ENCODE peak calls at places on chromosomes 12 and 14, in seven cellular contexts. T, K, Q, G, S, O and E are unnamed samples.
A peak's percentile ranks its signal among the peaks of the same experiment; 100 is the strongest.

GRCh38 chr12:95998611-95999300 is 2.6 kb upstream of the HAL start:
- DNase-seq in K (peak; percentile 24), T (no peak), S (no peak), O (peak; percentile 84), Q (peak; percentile 77), G (peak; percentile 67), E (peak; percentile 45)

GRCh38 chr12:100399095-100399494 is 42.2 kb downstream of the SLC17A8 start:
- DNase-seq in Q (no peak), O (no peak), K (no peak), S (no peak), T (no peak), G (no peak), E (no peak)

GRCh38 chr12:123391546-123392343 is 7.8 kb downstream of the KMT5A start:
- DNase-seq in T (no peak), Q (no peak), G (no peak), O (no peak), S (no peak), K (no peak), E (no peak)

GRCh38 chr12:25377475-25378179 is 126.9 kb upstream of the KRAS start:
- DNase-seq in K (no peak), G (peak; percentile 80), O (peak; percentile 14), Q (no peak), T (no peak), S (no peak), E (no peak)

GRCh38 chr14:99432491-99432890 is 48.2 kb downstream of the SETD3 start:
- DNase-seq in O (no peak), K (no peak), G (no peak), Q (peak; percentile 56), T (no peak), S (no peak), E (no peak)

GRCh38 chr14:77599894-77600293 is 16.5 kb downstream of the SPTLC2 start:
- DNase-seq in K (no peak), Q (no peak), S (no peak), G (no peak), O (no peak), T (no peak), E (no peak)

GRCh38 chr14:38171197-38171596 is 36.5 kb upstream of the SSTR1 start:
- DNase-seq in S (no peak), K (no peak), T (no peak), Q (no peak), O (no peak), G (no peak), E (no peak)

GRCh38 chr12:108637631-108638030 is 3.9 kb upstream of the SELPLG start:
- DNase-seq in S (no peak), Q (no peak), T (no peak), O (no peak), G (no peak), K (no peak), E (no peak)

GRCh38 chr14:93970967-93971634 is 5.3 kb downstream of the ASB2 start:
- DNase-seq in G (peak; percentile 13), T (no peak), Q (no peak), S (peak; percentile 75), K (no peak), O (no peak), E (no peak)

GRCh38 chr14:29317423-29317822 is 550.8 kb downstream of the FOXG1 start:
- DNase-seq in G (no peak), Q (no peak), K (no peak), O (no peak), T (no peak), S (no peak), E (no peak)

GRCh38 chr12:51442324-51442723 is 17.7 kb downstream of the SLC4A8 start:
- DNase-seq in T (no peak), O (peak; percentile 49), K (no peak), Q (no peak), G (no peak), S (no peak), E (no peak)

GRCh38 chr14:76891436-76891835 is 65.2 kb downstream of the LRRC74A start:
- DNase-seq in K (no peak), O (no peak), G (no peak), S (no peak), T (no peak), Q (no peak), E (no peak)

GRCh38 chr14:37122288-37122687 is 50.1 kb downstream of the SLC25A21 start:
- DNase-seq in Q (no peak), T (no peak), G (no peak), O (peak; percentile 6), S (no peak), K (no peak), E (no peak)
- H3K27ac ChIP-seq in Q (no peak overlapping the region), T (peak overlapping the region; percentile 48), G (no peak overlapping the region), O (no peak overlapping the region), S (no peak overlapping the region), K (no peak overlapping the region), E (no peak overlapping the region)

GRCh38 chr12:104672501-104673265 is 215.9 kb downstream of the CHST11 start:
- DNase-seq in S (no peak), K (no peak), O (no peak), Q (no peak), T (peak; percentile 67), G (no peak), E (no peak)
- H3K4me1 ChIP-seq in S (peaks cover 49% of the 10 kb centered on the region), K (peaks cover 29% of the 10 kb centered on the region), O (peaks cover 51% of the 10 kb centered on the region), Q (peaks cover 36% of the 10 kb centered on the region), T (peaks cover 46% of the 10 kb centered on the region), G (peaks cover 36% of the 10 kb centered on the region), E (peaks cover 20% of the 10 kb centered on the region)

DNA sequence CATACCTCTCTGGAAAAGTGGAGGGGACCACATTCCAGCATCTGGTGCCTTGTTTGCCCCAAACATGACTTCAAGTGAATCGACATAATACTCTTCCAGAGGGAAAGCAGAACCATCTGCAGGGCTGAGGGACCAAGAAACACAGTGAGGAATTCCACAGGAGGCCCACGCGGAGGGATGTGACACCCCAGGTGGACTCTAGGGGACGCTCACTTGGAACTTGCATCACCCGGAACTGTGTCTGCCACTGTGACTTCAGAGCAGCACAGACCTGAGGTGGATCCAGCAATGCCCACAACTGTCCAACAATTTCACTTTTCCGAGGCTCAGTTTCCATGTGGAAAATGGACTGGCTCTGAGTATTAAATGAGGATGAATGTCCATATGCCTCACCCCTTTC is 14.3 kb upstream of the CLMN start:
- DNase-seq in K (no peak), O (no peak), S (no peak), G (no peak), Q (no peak), T (no peak), E (no peak)
- H3K4me3 ChIP-seq in K (no peak overlapping the region), O (no peak overlapping the region), S (no peak overlapping the region), G (no peak overlapping the region), Q (no peak overlapping the region), T (no peak overlapping the region), E (no peak overlapping the region)

GRCh38 chr12:9786726-9787339 is 26.1 kb upstream of the CD69 start:
- DNase-seq in S (no peak), O (no peak), K (no peak), Q (peak; percentile 14), T (no peak), G (no peak), E (no peak)
- H3K27ac ChIP-seq in S (no peak overlapping the region), O (no peak overlapping the region), K (no peak overlapping the region), Q (no peak overlapping the region), T (no peak overlapping the region), G (no peak overlapping the region), E (no peak overlapping the region)

DNA sequence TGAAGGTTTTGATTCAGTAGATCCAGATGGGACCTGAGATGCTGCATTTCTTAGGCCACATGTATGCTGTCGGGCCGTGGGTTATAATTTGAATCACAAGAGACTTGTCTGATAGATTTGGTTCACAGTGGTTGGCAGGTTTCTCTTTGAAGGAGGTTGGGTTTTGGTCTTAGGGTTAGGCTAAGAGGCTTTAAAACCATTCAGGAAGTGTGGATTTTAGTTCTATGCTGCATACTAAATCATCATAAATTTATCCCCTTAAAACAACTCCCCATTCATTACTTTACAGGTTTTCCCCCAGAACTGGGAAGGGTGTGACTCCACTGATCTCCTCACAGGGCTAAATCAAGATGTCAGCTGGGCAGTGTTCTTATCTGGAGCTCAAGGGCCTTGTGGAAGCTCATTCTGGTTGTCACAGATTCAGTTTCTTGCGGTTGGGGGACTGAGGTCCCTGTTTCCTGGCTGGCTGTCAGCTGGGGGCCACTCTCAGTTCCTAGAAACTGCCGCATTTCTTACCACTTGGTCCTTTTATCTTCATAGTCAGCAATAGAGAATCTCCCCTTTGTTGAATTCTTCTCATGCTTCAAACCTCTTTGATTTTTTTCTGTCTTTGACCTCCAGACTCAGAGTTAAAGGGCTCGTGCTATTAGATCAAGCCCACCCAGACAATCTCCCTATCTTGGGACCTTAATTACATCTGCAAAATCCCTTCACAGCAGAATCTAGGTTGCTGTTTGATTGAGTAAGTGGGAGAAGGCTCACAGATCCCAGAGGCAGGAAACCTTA is 20.6 kb upstream of the PCNX1 start:
- DNase-seq in Q (no peak), G (peak; percentile 27), K (no peak), T (no peak), O (no peak), S (no peak), E (no peak)
- H3K4me1 ChIP-seq in Q (no peaks in the 10 kb centered on the region), G (peaks cover 66% of the 10 kb centered on the region), K (no peaks in the 10 kb centered on the region), T (peaks cover 14% of the 10 kb centered on the region), O (no peaks in the 10 kb centered on the region), S (peaks cover 7% of the 10 kb centered on the region), E (peaks cover 5% of the 10 kb centered on the region)

GRCh38 chr12:54415223-54415929 is 3.7 kb downstream of the ITGA5 start:
- DNase-seq in S (no peak), Q (no peak), O (no peak), T (no peak), K (no peak), G (no peak), E (no peak)
- H3K4me3 ChIP-seq in S (no peak overlapping the region), Q (no peak overlapping the region), O (no peak overlapping the region), T (peak overlapping the region; percentile 100), K (peak overlapping the region; percentile 97), G (peak overlapping the region; percentile 29), E (no peak overlapping the region)

GRCh38 chr14:104148433-104149277 is 10.3 kb downstream of the KIF26A start:
- DNase-seq in Q (no peak), K (no peak), O (no peak), T (no peak), G (no peak), S (peak; percentile 56), E (no peak)
- H3K27ac ChIP-seq in Q (peak overlapping the region; percentile 53), K (peak overlapping the region; percentile 2), O (peak overlapping the region; percentile 83), T (no peak overlapping the region), G (no peak overlapping the region), S (no peak overlapping the region), E (no peak overlapping the region)

GRCh38 chr14:56197150-56197549 is 78.9 kb downstream of the PELI2 start:
- DNase-seq in T (no peak), O (no peak), K (no peak), Q (no peak), S (no peak), G (no peak), E (no peak)
- H3K4me1 ChIP-seq in T (peaks cover 14% of the 10 kb centered on the region), O (peaks cover 15% of the 10 kb centered on the region), K (peaks cover 27% of the 10 kb centered on the region), Q (peaks cover 36% of the 10 kb centered on the region), S (peaks cover 6% of the 10 kb centered on the region), G (no peaks in the 10 kb centered on the region), E (peaks cover 27% of the 10 kb centered on the region)

GRCh38 chr12:18160901-18161300 is 70.9 kb upstream of the RERGL start:
- DNase-seq in O (no peak), K (no peak), Q (no peak), T (no peak), S (no peak), G (no peak), E (no peak)

GRCh38 chr12:18171571-18171970 is 81.6 kb upstream of the RERGL start:
- DNase-seq in G (no peak), O (no peak), S (no peak), Q (no peak), T (no peak), K (no peak), E (no peak)

GRCh38 chr12:18165422-18165871 is 75.5 kb upstream of the RERGL start:
- DNase-seq in G (no peak), T (no peak), Q (no peak), K (no peak), S (no peak), O (peak; percentile 15), E (no peak)

GRCh38 chr12:18165889-18166288 is 75.9 kb upstream of the RERGL start:
- DNase-seq in O (no peak), K (no peak), Q (no peak), S (no peak), G (no peak), T (no peak), E (no peak)
- H3K4me3 ChIP-seq in O (no peak overlapping the region), K (no peak overlapping the region), Q (no peak overlapping the region), S (no peak overlapping the region), G (no peak overlapping the region), T (peak overlapping the region; percentile 49), E (no peak overlapping the region)